ENCODE peak calls at places on chromosomes 2 and 18, in five cellular contexts. P, S, K, D and R are unnamed samples.

GRCh38 chr2:69149631-69150215 is 136.7 kb downstream of the ANTXR1 start:
- DNase-seq in S (no peak), D (peak; percentile 81), P (no peak), K (no peak), R (no peak)

GRCh38 chr2:19632327-19633040 is 269.3 kb downstream of the TTC32 start:
- DNase-seq in K (no peak), P (no peak), D (peak; percentile 82), S (no peak), R (no peak)

GRCh38 chr2:197113221-197113831 is 186.8 kb upstream of the PGAP1 start:
- DNase-seq in K (peak; percentile 50), S (peak; percentile 6), D (peak; percentile 42), P (no peak), R (no peak)

GRCh38 chr2:69100220-69100723 is 87.3 kb downstream of the ANTXR1 start:
- DNase-seq in D (peak; percentile 91), P (no peak), S (no peak), K (no peak), R (no peak)

GRCh38 chr2:169221745-169222369 is 140.5 kb downstream of the LRP2 start:
- DNase-seq in P (no peak), K (peak; percentile 9), D (no peak), S (peak; percentile 3), R (no peak)

GRCh38 chr2:232339121-232340081 is 39.1 kb upstream of the ALPP start:
- DNase-seq in P (no peak), D (no peak), S (no peak), K (no peak), R (no peak)

GRCh38 chr2:105521176-105521575 is 122.3 kb upstream of the FHL2 start:
- DNase-seq in S (no peak), D (peak; percentile 19), P (no peak), K (peak; percentile 53), R (no peak)

GRCh38 chr2:218370410-218371063 is 11.5 kb upstream of the SLC11A1 start:
- DNase-seq in D (peak; percentile 67), P (no peak), S (no peak), K (no peak), R (no peak)

GRCh38 chr2:232200195-232200594 is 178.4 kb upstream of the ALPP start:
- DNase-seq in P (no peak), S (no peak), K (no peak), D (no peak), R (peak; percentile 46)

GRCh38 chr2:239297142-239298125 is 103.4 kb downstream of the HDAC4 start:
- DNase-seq in P (no peak), S (no peak), D (no peak), K (no peak), R (no peak)

GRCh38 chr2:144995482-144995881 is 475.6 kb upstream of the ZEB2 start:
- DNase-seq in S (no peak), K (no peak), D (peak; percentile 76), P (no peak), R (no peak)

GRCh38 chr2:197838036-197838435 is 33.6 kb downstream of the PLCL1 start:
- DNase-seq in P (no peak), K (no peak), S (no peak), D (peak; percentile 38), R (no peak)

GRCh38 chr2:23642516-23642915 is 257.5 kb downstream of the KLHL29 start:
- DNase-seq in D (no peak), S (no peak), P (no peak), K (no peak), R (no peak)

GRCh38 chr2:149184994-149185393 is 145.4 kb upstream of the LYPD6 start:
- DNase-seq in P (no peak), D (no peak), K (no peak), S (no peak), R (no peak)

GRCh38 chr2:188170356-188170755 is 121.3 kb upstream of the GULP1 start:
- DNase-seq in D (no peak), K (no peak), S (no peak), P (no peak), R (no peak)

GRCh38 chr2:1701020-1701419 is 43.3 kb downstream of the PXDN start:
- DNase-seq in K (no peak), S (no peak), D (no peak), P (no peak), R (no peak)

GRCh38 chr18:74869904-74870863 is 272.5 kb downstream of the ZNF407 start:
- DNase-seq in D (no peak), S (no peak), K (no peak), P (no peak), R (no peak)

GRCh38 chr2:43737097-43737854 is 36.6 kb upstream of the DYNC2LI1 start:
- DNase-seq in S (peak; percentile 8), P (no peak), K (no peak), D (peak; percentile 92), R (peak; percentile 90)

GRCh38 chr2:109260886-109261700 is 132.1 kb downstream of the SH3RF3 start:
- DNase-seq in P (no peak), K (no peak), D (peak; percentile 13), S (peak; percentile 6), R (no peak)

GRCh38 chr2:3575534-3576324 is 669 bp downstream of the RPS7 start:
- DNase-seq in P (no peak), D (no peak), S (peak; percentile 14), K (no peak), R (no peak)

GRCh38 chr2:128770143-128771080 is 451.7 kb upstream of the HS6ST1 start:
- DNase-seq in S (no peak), K (no peak), D (no peak), P (no peak), R (no peak)

GRCh38 chr2:98487806-98488189 is 43.1 kb downstream of the INPP4A start:
- DNase-seq in S (no peak), K (peak; percentile 27), P (no peak), D (no peak), R (no peak)

GRCh38 chr2:144259332-144259731 is 260.6 kb downstream of the ZEB2 start:
- DNase-seq in K (no peak), S (no peak), P (no peak), D (no peak), R (no peak)

GRCh38 chr2:30385327-30385726 is 61.7 kb upstream of the LCLAT1 start:
- DNase-seq in P (no peak), S (peak; percentile 26), D (peak; percentile 42), K (peak; percentile 46), R (no peak)

GRCh38 chr2:128369126-128369555 is 50.5 kb upstream of the HS6ST1 start:
- DNase-seq in D (peak; percentile 42), S (no peak), P (no peak), K (no peak), R (no peak)

GRCh38 chr2:85844486-85844885 is 44.3 kb downstream of the ST3GAL5 start:
- DNase-seq in K (no peak), P (no peak), D (no peak), S (no peak), R (no peak)